ENCODE peak calls at places on chromosome 14, in five cellular contexts. V is breast epithelium, A is neural progenitor cell, M is ovary, W is skeletal muscle cell. N is an unnamed sample.

GRCh38 chr14:45526715-45527549 is 273.9 kb upstream of the MIS18BP1 start:
- DNase-seq in V (no peak), M (no peak), W (no peak), A (peak), N (no peak)

GRCh38 chr14:104095426-104096310 is 10.2 kb downstream of the ASPG start:
- DNase-seq in A (no peak), V (no peak), W (no peak), M (no peak), N (no peak)

GRCh38 chr14:78921856-78922255 is 751.7 kb downstream of the NRXN3 start:
- DNase-seq in W (peak), M (no peak), A (no peak), V (no peak), N (no peak)

GRCh38 chr14:32134448-32135070 is 57.5 kb downstream of the ARHGAP5 start:
- DNase-seq in V (no peak), A (no peak), M (no peak), W (peak), N (no peak)

GRCh38 chr14:102541771-102542170 is 32.2 kb upstream of the ANKRD9 start:
- DNase-seq in W (no peak), V (no peak), M (no peak), A (peak), N (no peak)

GRCh38 chr14:57480044-57480443 is 13.6 kb downstream of the CCDC198 start:
- DNase-seq in M (no peak), A (no peak), V (no peak), W (peak), N (no peak)

GRCh38 chr14:84976805-84977204 is 553.1 kb upstream of the FLRT2 start:
- DNase-seq in M (no peak), A (no peak), W (no peak), V (no peak), N (no peak)

GRCh38 chr14:105876158-105876557 is 349.8 kb downstream of the TMEM121 start:
- DNase-seq in A (no peak), V (no peak), M (no peak), W (no peak), N (no peak)

GRCh38 chr14:105398044-105398725 is at the start of gene TEX22:
- DNase-seq in W (peak), M (peak), V (peak), A (peak), N (peak)

GRCh38 chr14:31927348-31927826 is 149.7 kb upstream of the ARHGAP5 start:
- DNase-seq in W (peak), A (peak), V (no peak), M (peak), N (no peak)

GRCh38 chr14:68665116-68665515 is 127.8 kb downstream of the ZFP36L1 start:
- DNase-seq in W (no peak), V (no peak), A (no peak), M (no peak), N (no peak)

DNA sequence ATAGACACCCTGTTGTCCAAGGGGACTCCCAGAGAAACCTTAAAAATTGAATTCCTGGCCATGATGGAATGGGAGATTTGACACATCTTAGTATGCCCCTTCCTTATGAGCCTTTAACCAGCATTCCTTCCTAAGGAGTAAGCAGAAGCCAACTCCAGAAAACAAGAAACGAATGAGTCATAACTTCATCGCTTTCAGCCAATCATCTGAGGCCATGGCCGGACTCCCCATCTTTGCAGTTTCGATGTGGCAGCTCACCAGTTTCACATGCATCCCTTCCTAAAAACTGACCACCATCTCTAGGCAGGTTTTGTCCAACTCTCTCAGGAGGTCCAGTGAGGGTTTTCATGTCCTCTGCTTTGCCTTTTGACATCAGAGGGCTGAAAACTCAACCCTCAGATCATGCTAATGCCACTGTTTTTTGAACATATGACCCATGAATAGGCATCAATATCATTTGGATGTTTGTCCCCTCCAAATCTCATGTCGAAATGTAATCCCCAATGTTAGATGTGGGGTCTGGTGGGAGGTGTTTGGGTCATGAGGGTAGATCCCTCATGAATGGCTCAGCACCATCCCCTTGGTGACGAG is 19.9 kb downstream of the DAAM1 start:
- DNase-seq in M (no peak), V (no peak), A (no peak), W (no peak), N (no peak)
- H3K4me3 ChIP-seq in M (no peak), V (no peak), A (no peak), W (no peak), N (no peak)

GRCh38 chr14:100982764-100983163 is 79.2 kb upstream of the RTL1 start:
- DNase-seq in V (no peak), M (no peak), A (no peak), W (no peak), N (no peak)
- H3K4me3 ChIP-seq in V (no peak), M (no peak), A (no peak), W (no peak), N (no peak)

GRCh38 chr14:73236157-73236556 is 1.1 kb upstream of the PAPLN start:
- DNase-seq in A (peak), V (no peak), M (peak), W (no peak), N (no peak)
- H3K4me3 ChIP-seq in A (peak), V (no peak), M (no peak), W (no peak), N (no peak)

GRCh38 chr14:65877187-65877586 is 464.7 kb downstream of the FUT8 start:
- DNase-seq in A (no peak), W (no peak), V (no peak), M (no peak), N (no peak)
- H3K4me3 ChIP-seq in A (no peak), W (no peak), V (no peak), M (no peak), N (no peak)

DNA sequence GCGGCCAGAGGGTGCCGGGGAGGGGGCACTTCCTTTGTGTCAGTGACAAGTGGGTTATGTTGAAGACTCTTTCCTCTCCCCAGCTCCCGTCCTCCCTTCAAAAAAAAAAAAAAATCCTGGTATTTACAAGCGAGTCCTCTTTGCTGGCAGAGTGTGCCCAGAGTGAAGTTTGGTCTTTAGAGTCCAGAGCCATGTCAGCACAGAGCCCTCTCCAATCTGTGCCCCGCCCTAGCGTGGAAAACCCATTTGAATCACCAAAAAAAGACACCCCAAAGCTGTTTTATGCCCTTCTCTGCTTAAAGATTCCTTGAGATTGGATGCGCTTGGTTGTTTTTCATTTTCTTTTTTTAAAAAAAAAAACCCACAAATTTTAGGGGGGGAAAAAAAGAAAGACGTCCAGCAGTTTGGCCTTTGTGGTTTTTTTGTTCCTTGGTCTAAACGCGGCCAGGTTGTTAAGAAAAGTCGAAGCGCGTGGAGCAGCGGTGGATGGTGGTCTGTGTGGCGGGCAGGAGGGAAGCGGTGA is 3.3 kb downstream of the NKX2-1 start:
- DNase-seq in V (no peak), W (no peak), M (no peak), A (no peak), N (no peak)
- H3K4me3 ChIP-seq in V (no peak), W (no peak), M (no peak), A (no peak), N (no peak)